ENCODE peak calls at places on chromosomes 13 and 19, in four cellular contexts. One of them, this sample, is unnamed.

GRCh38 chr19:55486971-55487883 is 1.0 kb upstream of the SSC5D start:
- DNase-seq in SK-N-SH: peak; percentile 72
- DNase-seq in HepG2: peak; percentile 23
- DNase-seq in K562: peak; percentile 32
- DNase-seq in this sample: no peak

GRCh38 chr13:36131931-36132297 is 732 bp upstream of the DCLK1 start:
- DNase-seq in SK-N-SH: no peak
- DNase-seq in HepG2: no peak
- DNase-seq in K562: no peak
- DNase-seq in this sample: no peak

GRCh38 chr13:109840201-109840892 is 54.0 kb upstream of the IRS2 start:
- DNase-seq in SK-N-SH: no peak
- DNase-seq in HepG2: no peak
- DNase-seq in K562: no peak
- DNase-seq in this sample: no peak

GRCh38 chr19:10068205-10068604 is 17.9 kb upstream of the SHFL start:
- DNase-seq in SK-N-SH: no peak
- DNase-seq in HepG2: no peak
- DNase-seq in K562: no peak
- DNase-seq in this sample: no peak

GRCh38 chr13:77740931-77741586 is 43.6 kb downstream of the SLAIN1 start:
- DNase-seq in SK-N-SH: no peak
- DNase-seq in HepG2: no peak
- DNase-seq in K562: no peak
- DNase-seq in this sample: no peak

GRCh38 chr13:63838366-63839110 is 2422.9 kb upstream of the PCDH20 start:
- DNase-seq in SK-N-SH: no peak
- DNase-seq in HepG2: no peak
- DNase-seq in K562: no peak
- DNase-seq in this sample: no peak

GRCh38 chr19:43726736-43727592 is 11.1 kb downstream of the IRGC start:
- DNase-seq in SK-N-SH: no peak
- DNase-seq in HepG2: no peak
- DNase-seq in K562: no peak
- DNase-seq in this sample: no peak

GRCh38 chr13:58960909-58961308 is 1202.8 kb downstream of the DIAPH3 start:
- DNase-seq in SK-N-SH: peak; percentile 25
- DNase-seq in HepG2: peak; percentile 9
- DNase-seq in K562: no peak
- DNase-seq in this sample: no peak

GRCh38 chr19:46515879-46516350 is 20.2 kb upstream of the PNMA8B start:
- DNase-seq in SK-N-SH: peak; percentile 77
- DNase-seq in HepG2: peak; percentile 23
- DNase-seq in K562: peak; percentile 80
- DNase-seq in this sample: no peak

GRCh38 chr13:26558912-26559485 is 1.5 kb downstream of the WASF3 start:
- DNase-seq in SK-N-SH: no peak
- DNase-seq in HepG2: peak; percentile 88
- DNase-seq in K562: no peak
- DNase-seq in this sample: no peak

GRCh38 chr19:43983912-43984686 is at the start of gene ZNF155:
- DNase-seq in SK-N-SH: peak; percentile 82
- DNase-seq in HepG2: peak; percentile 87
- DNase-seq in K562: peak; percentile 63
- DNase-seq in this sample: peak; percentile 92

GRCh38 chr13:31749929-31750328 is 10.6 kb downstream of the RXFP2 start:
- DNase-seq in SK-N-SH: no peak
- DNase-seq in HepG2: no peak
- DNase-seq in K562: no peak
- DNase-seq in this sample: no peak

GRCh38 chr19:42114412-42114811 is 17.8 kb downstream of the POU2F2 start:
- DNase-seq in SK-N-SH: no peak
- DNase-seq in HepG2: no peak
- DNase-seq in K562: no peak
- DNase-seq in this sample: no peak

GRCh38 chr19:20423381-20424207 is 142.0 kb downstream of the ZNF737 start:
- DNase-seq in SK-N-SH: peak; percentile 15
- DNase-seq in HepG2: no peak
- DNase-seq in K562: no peak
- DNase-seq in this sample: peak; percentile 34

GRCh38 chr13:39516140-39516539 is 86.9 kb downstream of the LHFPL6 start:
- DNase-seq in SK-N-SH: peak; percentile 38
- DNase-seq in HepG2: no peak
- DNase-seq in K562: no peak
- DNase-seq in this sample: no peak

GRCh38 chr13:32073180-32073864 is 41.7 kb downstream of the FRY start:
- DNase-seq in SK-N-SH: no peak
- DNase-seq in HepG2: no peak
- DNase-seq in K562: no peak
- DNase-seq in this sample: no peak

GRCh38 chr13:107669356-107669755 is 546.0 kb downstream of the LIG4 start:
- DNase-seq in SK-N-SH: no peak
- DNase-seq in HepG2: no peak
- DNase-seq in K562: no peak
- DNase-seq in this sample: no peak

GRCh38 chr13:95251641-95252040 is 49.6 kb downstream of the ABCC4 start:
- DNase-seq in SK-N-SH: no peak
- DNase-seq in HepG2: no peak
- DNase-seq in K562: no peak
- DNase-seq in this sample: no peak

GRCh38 chr19:41083516-41083915 is 4.7 kb upstream of the CYP2A13 start:
- DNase-seq in SK-N-SH: no peak
- DNase-seq in HepG2: no peak
- DNase-seq in K562: no peak
- DNase-seq in this sample: no peak

GRCh38 chr13:60990032-60990733 is 425.5 kb downstream of the PCDH20 start:
- DNase-seq in SK-N-SH: no peak
- DNase-seq in HepG2: peak; percentile 12
- DNase-seq in K562: no peak
- DNase-seq in this sample: peak; percentile 63

GRCh38 chr19:9076886-9077285 is 10.0 kb upstream of the OR1M1 start:
- DNase-seq in SK-N-SH: no peak
- DNase-seq in HepG2: no peak
- DNase-seq in K562: no peak
- DNase-seq in this sample: no peak

GRCh38 chr13:74221752-74222151 is 87.5 kb upstream of the KLF12 start:
- DNase-seq in SK-N-SH: no peak
- DNase-seq in HepG2: peak; percentile 17
- DNase-seq in K562: no peak
- DNase-seq in this sample: no peak

GRCh38 chr13:29954082-29955043 is 103.9 kb upstream of the UBL3 start:
- DNase-seq in SK-N-SH: no peak
- DNase-seq in HepG2: no peak
- DNase-seq in K562: no peak
- DNase-seq in this sample: no peak

GRCh38 chr13:23637813-23638212 is 67.6 kb downstream of the TNFRSF19 start:
- DNase-seq in SK-N-SH: no peak
- DNase-seq in HepG2: no peak
- DNase-seq in K562: no peak
- DNase-seq in this sample: peak; percentile 24

GRCh38 chr13:106530907-106531520 is 4.4 kb downstream of the EFNB2 start:
- DNase-seq in SK-N-SH: no peak
- DNase-seq in HepG2: no peak
- DNase-seq in K562: no peak
- DNase-seq in this sample: no peak

GRCh38 chr13:91031508-91031907 is 316.0 kb upstream of the MIR17HG start:
- DNase-seq in SK-N-SH: no peak
- DNase-seq in HepG2: no peak
- DNase-seq in K562: no peak
- DNase-seq in this sample: no peak

GRCh38 chr13:51041126-51041525 is 69.9 kb downstream of the C13orf42 start:
- DNase-seq in SK-N-SH: no peak
- DNase-seq in HepG2: no peak
- DNase-seq in K562: no peak
- DNase-seq in this sample: no peak

DNA sequence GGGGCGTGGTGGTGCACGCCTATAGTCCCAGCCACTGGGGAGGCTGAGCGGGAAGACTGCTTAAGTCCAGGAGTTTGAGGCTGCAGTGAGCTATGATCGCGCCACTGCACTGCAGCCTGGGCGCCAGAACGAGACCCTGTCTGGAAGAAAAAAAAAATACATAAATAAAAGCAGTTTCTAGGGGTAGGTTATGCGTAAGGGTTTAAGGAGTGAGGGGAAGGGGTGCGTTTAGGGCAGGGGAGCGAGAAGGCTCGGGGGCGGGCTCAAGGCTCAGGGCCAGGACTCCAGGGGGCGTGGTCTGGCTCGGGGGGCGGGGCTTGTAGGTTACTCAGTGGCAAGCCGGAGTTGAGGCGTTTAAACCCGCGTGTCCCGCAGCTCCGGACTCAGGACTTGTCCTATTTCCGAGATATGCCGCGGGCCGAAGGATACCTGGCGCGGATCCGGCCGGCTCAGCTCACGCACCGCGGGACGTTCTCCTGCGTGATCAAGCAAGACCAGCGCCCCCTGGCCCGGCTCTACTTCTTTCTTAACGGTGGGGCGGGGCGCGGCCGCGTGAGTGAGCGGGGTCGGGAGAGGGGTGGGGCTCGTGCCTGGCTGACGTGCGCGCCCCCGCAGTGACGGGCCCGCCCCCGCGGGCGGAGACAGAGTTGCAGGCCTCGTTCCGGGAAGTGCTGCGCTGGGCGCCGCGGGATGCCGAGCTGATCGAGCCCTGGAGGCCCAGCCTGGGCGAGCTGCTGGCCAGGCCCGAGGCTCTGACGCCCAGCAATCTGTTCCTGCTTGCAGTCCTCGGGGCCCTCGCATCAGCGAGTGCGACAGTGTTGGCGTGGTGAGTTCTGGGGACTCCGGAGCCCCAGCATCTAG is 10.8 kb downstream of the SPACA6 start:
- DNase-seq in SK-N-SH: peak; percentile 99
- DNase-seq in HepG2: peak; percentile 77
- DNase-seq in K562: peak; percentile 97
- DNase-seq in this sample: peak; percentile 97
- TF ChIP-seq MAX in SK-N-SH: peak; percentile 67
- TF ChIP-seq MAX in HepG2: peak; percentile 16
- TF ChIP-seq MAX in K562: peak; percentile 81
- TF ChIP-seq MAX in this sample: peak; percentile 68

GRCh38 chr19:4246767-4247593 is at the start of gene YJU2:
- DNase-seq in SK-N-SH: peak; percentile 98
- DNase-seq in HepG2: peak; percentile 99
- DNase-seq in K562: peak; percentile 99
- DNase-seq in this sample: peak; percentile 99
- TF ChIP-seq FOXJ3 in SK-N-SH: no peak
- TF ChIP-seq FOXJ3 in HepG2: no peak
- TF ChIP-seq FOXJ3 in K562: no peak
- TF ChIP-seq FOXJ3 in this sample: no peak

GRCh38 chr19:17254636-17255035 is 8.9 kb upstream of the NR2F6 start:
- DNase-seq in SK-N-SH: no peak
- DNase-seq in HepG2: no peak
- DNase-seq in K562: no peak
- DNase-seq in this sample: no peak
- TF ChIP-seq MAX in SK-N-SH: no peak
- TF ChIP-seq MAX in HepG2: no peak
- TF ChIP-seq MAX in K562: no peak
- TF ChIP-seq MAX in this sample: no peak

GRCh38 chr19:22619932-22620331 is 14.2 kb upstream of the ZNF492 start:
- DNase-seq in SK-N-SH: no peak
- DNase-seq in HepG2: no peak
- DNase-seq in K562: no peak
- DNase-seq in this sample: no peak

GRCh38 chr19:22620401-22620800 is 13.7 kb upstream of the ZNF492 start:
- DNase-seq in SK-N-SH: no peak
- DNase-seq in HepG2: no peak
- DNase-seq in K562: no peak
- DNase-seq in this sample: no peak

GRCh38 chr19:22617614-22618325 is 16.4 kb upstream of the ZNF492 start:
- DNase-seq in SK-N-SH: peak; percentile 56
- DNase-seq in HepG2: no peak
- DNase-seq in K562: no peak
- DNase-seq in this sample: no peak

GRCh38 chr19:22620912-22621311 is 13.2 kb upstream of the ZNF492 start:
- DNase-seq in SK-N-SH: no peak
- DNase-seq in HepG2: no peak
- DNase-seq in K562: no peak
- DNase-seq in this sample: no peak

DNA sequence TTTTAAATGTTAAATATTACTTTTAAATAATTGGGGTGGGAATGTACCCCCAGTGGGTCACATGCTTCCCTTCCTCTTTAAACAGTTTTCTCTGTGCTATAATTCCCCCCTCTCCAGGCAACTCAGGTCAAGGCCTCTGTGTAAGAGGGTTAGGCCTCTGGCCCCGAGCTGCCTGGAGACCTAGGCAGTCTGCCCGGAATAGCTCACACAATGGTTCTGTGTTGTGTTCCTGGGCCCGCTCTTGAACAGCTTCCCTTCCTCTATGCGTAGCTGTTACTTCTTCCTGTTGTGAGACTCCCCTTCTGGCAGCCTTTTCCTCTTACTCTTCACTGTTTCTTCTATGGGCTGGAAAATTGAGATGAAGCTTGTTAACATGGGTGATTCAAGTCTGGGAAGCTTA is 14.8 kb upstream of the ZNF492 start:
- DNase-seq in SK-N-SH: no peak
- DNase-seq in HepG2: no peak
- DNase-seq in K562: no peak
- DNase-seq in this sample: no peak
- TF ChIP-seq FOXJ3 in SK-N-SH: no peak
- TF ChIP-seq FOXJ3 in HepG2: no peak
- TF ChIP-seq FOXJ3 in K562: no peak
- TF ChIP-seq FOXJ3 in this sample: no peak

GRCh38 chr19:33883869-33884519 is 87.3 kb downstream of the KCTD15 start:
- DNase-seq in SK-N-SH: peak; percentile 80
- DNase-seq in HepG2: no peak
- DNase-seq in K562: no peak
- DNase-seq in this sample: peak; percentile 56
- TF ChIP-seq MAX in SK-N-SH: no peak
- TF ChIP-seq MAX in HepG2: no peak
- TF ChIP-seq MAX in K562: no peak
- TF ChIP-seq MAX in this sample: no peak

GRCh38 chr19:1069009-1069779 is 2.2 kb downstream of the ARHGAP45 start:
- DNase-seq in SK-N-SH: no peak
- DNase-seq in HepG2: no peak
- DNase-seq in K562: no peak
- DNase-seq in this sample: no peak
- TF ChIP-seq FOXJ3 in SK-N-SH: no peak
- TF ChIP-seq FOXJ3 in HepG2: no peak
- TF ChIP-seq FOXJ3 in K562: no peak
- TF ChIP-seq FOXJ3 in this sample: no peak

DNA sequence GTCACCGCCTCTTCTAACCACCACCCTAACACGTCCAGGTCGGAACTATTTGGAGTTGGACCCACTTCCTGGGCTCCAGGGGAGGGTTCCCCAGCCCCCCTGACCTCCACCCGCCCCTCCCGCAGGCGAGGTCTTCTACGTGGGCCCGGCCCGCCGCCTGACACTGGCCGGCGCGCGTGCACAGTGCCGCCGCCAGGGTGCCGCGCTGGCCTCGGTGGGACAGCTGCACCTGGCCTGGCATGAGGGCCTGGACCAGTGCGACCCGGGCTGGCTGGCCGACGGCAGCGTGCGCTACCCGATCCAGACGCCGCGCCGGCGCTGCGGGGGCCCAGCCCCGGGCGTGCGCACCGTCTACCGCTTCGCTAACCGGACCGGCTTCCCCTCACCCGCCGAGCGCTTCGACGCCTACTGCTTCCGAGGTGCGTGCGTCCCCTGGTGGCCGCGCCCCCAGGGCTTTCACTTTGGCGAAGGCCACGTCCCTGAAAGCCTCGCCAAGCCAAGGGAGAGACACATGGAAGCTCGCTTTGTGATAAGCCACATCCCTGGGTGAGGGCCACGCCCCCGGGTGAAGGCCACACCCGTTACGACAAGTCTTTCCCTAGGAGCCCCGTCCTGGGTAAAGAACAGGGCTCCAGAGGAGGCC is 13.2 kb downstream of the NCAN start:
- DNase-seq in SK-N-SH: no peak
- DNase-seq in HepG2: peak; percentile 78
- DNase-seq in K562: peak; percentile 96
- DNase-seq in this sample: peak; percentile 90
- TF ChIP-seq MAX in SK-N-SH: no peak
- TF ChIP-seq MAX in HepG2: peak; percentile 90
- TF ChIP-seq MAX in K562: peak; percentile 99
- TF ChIP-seq MAX in this sample: peak; percentile 96

This sample was measured in WTC11.